ENCODE peak calls at places on chromosomes 7 and 10, in five cellular contexts. R is neuronal stem cell, N is mesendoderm, I is IMR-90, U is mesenchymal stem cell. M is an unnamed sample.

GRCh38 chr7:92058040-92058439 is 76.2 kb downstream of the CYP51A1 start:
- DNase-seq in N (no peak), I (no peak), U (no peak), R (no peak), M (no peak)

GRCh38 chr7:47297120-47297519 is 284.8 kb downstream of the TNS3 start:
- DNase-seq in U (no peak), R (no peak), I (no peak), N (no peak), M (no peak)

GRCh38 chr10:44310762-44311562 is 73.9 kb downstream of the CXCL12 start:
- DNase-seq in R (peak; percentile 80), U (peak; percentile 79), I (peak; percentile 79), N (peak; percentile 91), M (peak; percentile 93)

GRCh38 chr7:30649717-30650116 is 32.5 kb downstream of the CRHR2 start:
- DNase-seq in U (no peak), R (no peak), N (no peak), I (no peak), M (peak; percentile 23)

GRCh38 chr10:102696736-102697135 is 17.5 kb downstream of the ARL3 start:
- DNase-seq in R (no peak), I (no peak), N (no peak), U (no peak), M (no peak)

GRCh38 chr10:88131561-88132139 is 268.2 kb downstream of the PTEN start:
- DNase-seq in U (no peak), I (no peak), R (no peak), N (peak; percentile 42), M (peak; percentile 38)

GRCh38 chr10:46234431-46235060 is 52.3 kb upstream of the ANTXRL start:
- DNase-seq in R (no peak), I (no peak), N (no peak), U (no peak), M (peak; percentile 21)

GRCh38 chr7:73555411-73555982 is 2.0 kb downstream of the BCL7B start:
- DNase-seq in U (no peak), R (no peak), I (no peak), N (no peak), M (no peak)

GRCh38 chr7:151655555-151655954 is 135.9 kb upstream of the RHEB start:
- DNase-seq in N (no peak), R (no peak), I (no peak), U (no peak), M (no peak)

GRCh38 chr10:126387041-126387908 is 1.0 kb downstream of the ADAM12 start:
- DNase-seq in U (peak; percentile 76), I (peak; percentile 72), R (peak; percentile 54), N (peak; percentile 70), M (peak; percentile 73)

GRCh38 chr7:27695096-27695495 is 32.4 kb upstream of the HIBADH start:
- DNase-seq in N (no peak), R (no peak), U (no peak), I (peak; percentile 85), M (no peak)

GRCh38 chr10:111161109-111161874 is 84.5 kb downstream of the ADRA2A start:
- DNase-seq in R (no peak), N (no peak), U (no peak), I (no peak), M (no peak)
- H3K23ac ChIP-seq in R (no peak overlapping the region), N (no peak overlapping the region), U (no peak overlapping the region), I (no peak overlapping the region), M (no peak overlapping the region)

GRCh38 chr10:31031666-31032514 is at the start of gene ZNF438:
- DNase-seq in U (peak; percentile 95), I (peak; percentile 95), N (peak; percentile 96), R (peak; percentile 93), M (peak; percentile 95)

GRCh38 chr10:31028076-31028475 is 3.6 kb downstream of the ZNF438 start:
- DNase-seq in I (no peak), N (no peak), R (no peak), U (no peak), M (no peak)

GRCh38 chr10:31030800-31031199 is 865 bp downstream of the ZNF438 start:
- DNase-seq in U (no peak), R (no peak), N (no peak), I (no peak), M (no peak)

GRCh38 chr10:31031205-31031665 is 430 bp downstream of the ZNF438 start:
- DNase-seq in U (peak; percentile 90), I (no peak), R (no peak), N (no peak), M (no peak)

DNA sequence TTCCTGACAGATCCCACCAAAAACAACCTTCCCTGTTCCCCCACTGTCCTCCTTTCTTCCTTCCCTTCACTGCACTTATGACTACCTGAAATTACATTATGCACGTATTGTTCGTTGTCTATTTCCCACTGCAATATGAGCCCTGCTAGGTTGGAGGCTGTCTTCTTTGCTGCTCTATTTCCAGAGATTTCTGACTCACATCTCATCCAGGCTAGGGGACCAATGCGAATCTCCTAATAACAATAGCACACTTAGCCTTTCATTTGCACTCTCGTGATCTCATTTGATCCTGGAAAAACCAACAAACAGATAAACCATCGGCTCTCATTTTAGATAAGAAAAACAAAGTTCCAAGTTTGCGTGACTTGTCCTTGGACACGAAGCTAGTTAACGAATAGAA is 1.4 kb downstream of the ZNF438 start:
- DNase-seq in U (no peak), I (peak; percentile 16), R (no peak), N (no peak), M (no peak)
- H3K23ac ChIP-seq in U (no peak overlapping the region), I (peak overlapping the region; percentile 58), R (no peak overlapping the region), N (no peak overlapping the region), M (no peak overlapping the region)

GRCh38 chr7:18593602-18594279 is 98.2 kb downstream of the HDAC9 start:
- DNase-seq in R (no peak), N (no peak), U (peak; percentile 25), I (peak; percentile 43), M (no peak)

DNA sequence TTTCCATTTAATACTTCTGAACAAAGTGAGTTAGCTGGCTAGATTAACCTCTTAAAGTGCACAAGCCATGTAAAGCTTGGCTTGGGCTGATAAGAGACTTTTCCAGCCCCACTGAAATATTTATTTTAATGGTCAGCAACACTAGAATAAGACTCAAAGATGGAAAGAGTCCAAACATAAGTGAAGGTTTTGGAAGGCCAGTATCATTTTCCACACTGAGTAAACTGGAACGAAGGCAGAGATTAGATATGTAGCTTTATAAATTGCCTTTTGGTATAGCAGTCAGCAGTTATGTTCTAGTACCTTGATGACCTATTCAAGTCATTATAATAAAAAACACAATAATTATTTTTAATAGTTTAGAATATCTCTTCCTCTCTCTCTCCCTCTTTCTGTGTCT is 102.2 kb downstream of the HDAC9 start:
- DNase-seq in I (peak; percentile 15), R (no peak), U (no peak), N (no peak), M (no peak)
- H3K23ac ChIP-seq in I (no peak overlapping the region), R (no peak overlapping the region), U (no peak overlapping the region), N (no peak overlapping the region), M (no peak overlapping the region)

GRCh38 chr7:44466300-44467216 is 23.9 kb downstream of the NUDCD3 start:
- DNase-seq in N (no peak), U (peak; percentile 25), I (peak; percentile 76), R (no peak), M (no peak)

GRCh38 chr7:44469461-44469860 is 21.0 kb downstream of the NUDCD3 start:
- DNase-seq in I (no peak), U (peak; percentile 54), N (no peak), R (no peak), M (no peak)

GRCh38 chr7:44467217-44467548 is 23.3 kb downstream of the NUDCD3 start:
- DNase-seq in U (no peak), I (no peak), N (no peak), R (no peak), M (no peak)

GRCh38 chr7:44463169-44463808 is 27.2 kb downstream of the NUDCD3 start:
- DNase-seq in U (no peak), N (no peak), I (no peak), R (no peak), M (no peak)

DNA sequence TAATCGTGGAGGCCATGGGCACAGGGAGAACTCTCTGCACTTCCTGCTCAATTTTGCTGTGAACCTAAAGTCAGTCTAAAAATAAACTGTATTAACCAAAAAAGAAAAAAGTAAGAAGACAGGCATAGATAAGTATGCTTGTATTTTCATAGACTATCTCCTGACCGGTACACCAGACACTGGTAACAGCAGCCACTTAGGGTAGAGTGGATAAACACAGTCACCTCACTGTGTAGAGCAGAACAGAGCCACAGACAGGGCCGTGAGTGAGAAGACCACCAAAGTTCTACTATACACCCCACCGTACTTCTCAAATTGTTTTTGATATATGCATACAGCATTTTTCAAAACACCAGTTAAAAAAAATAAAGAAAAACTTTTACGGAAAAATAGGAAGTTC is 25.0 kb downstream of the NUDCD3 start:
- DNase-seq in N (no peak), R (no peak), I (no peak), U (no peak), M (no peak)
- H3K23ac ChIP-seq in N (no peak overlapping the region), R (no peak overlapping the region), I (peak overlapping the region; percentile 1), U (no peak overlapping the region), M (no peak overlapping the region)

DNA sequence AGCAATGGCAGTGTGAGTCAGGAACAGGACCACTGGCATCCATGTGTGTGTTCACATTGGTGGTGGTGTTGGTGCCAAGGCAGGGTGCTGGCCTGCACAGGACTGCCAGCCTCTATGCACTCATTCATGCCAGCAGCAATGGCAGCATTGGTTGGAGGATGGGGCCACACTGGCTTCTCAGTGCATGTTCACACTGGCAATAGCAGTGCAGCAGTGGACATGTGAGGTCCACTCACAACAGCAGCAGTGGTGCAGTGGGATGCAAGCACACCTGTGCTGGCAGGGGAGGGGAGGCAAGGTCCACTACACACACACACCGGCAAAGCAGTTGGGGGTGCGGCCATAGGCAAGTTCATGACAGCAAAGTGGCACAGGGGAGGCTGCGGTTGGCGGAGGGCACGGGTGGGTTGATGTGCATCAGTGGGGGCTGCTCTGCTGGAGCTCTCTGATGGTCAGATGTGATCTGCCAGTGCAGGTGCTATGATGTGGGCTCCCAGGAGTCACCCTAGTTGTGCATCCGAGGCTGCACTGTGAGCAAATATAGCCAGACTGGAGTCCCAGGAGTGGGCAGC is 57.8 kb upstream of the TNKS2 start:
- DNase-seq in N (no peak), I (no peak), R (no peak), U (no peak), M (no peak)
- H3K23ac ChIP-seq in N (no peak overlapping the region), I (no peak overlapping the region), R (peak overlapping the region; percentile 96), U (peak overlapping the region; percentile 66), M (no peak overlapping the region)

GRCh38 chr10:123926401-123927264 is 35.0 kb upstream of the CPXM2 start:
- DNase-seq in R (no peak), N (no peak), U (no peak), I (peak; percentile 1), M (no peak)

GRCh38 chr10:123916775-123917174 is 25.2 kb upstream of the CPXM2 start:
- DNase-seq in R (no peak), N (no peak), U (no peak), I (no peak), M (no peak)

GRCh38 chr10:123922126-123922525 is 30.5 kb upstream of the CPXM2 start:
- DNase-seq in N (no peak), R (no peak), U (no peak), I (no peak), M (no peak)
- H3K23ac ChIP-seq in N (no peak overlapping the region), R (no peak overlapping the region), U (no peak overlapping the region), I (no peak overlapping the region), M (no peak overlapping the region)